ENCODE peak calls at places on chromosome X, in nine cellular contexts. A, H, U, V, F, P, L, O and W are unnamed samples. For H3K4me1, the result is how much of the 10 kb centered on the place peaks cover.

GRCh38 chrX:12583543-12583942 is 207.7 kb upstream of the PRPS2 start:
- DNase-seq in A (no peak), H (no peak), U (no peak), V (no peak), F (no peak), P (no peak), L (no peak), O (no peak), W (no peak)

GRCh38 chrX:66110112-66110511 is 53.9 kb upstream of the HEPH start:
- DNase-seq in A (no peak), H (no peak), U (peak), V (peak), F (peak), P (no peak), L (no peak), O (no peak), W (no peak)

GRCh38 chrX:106613277-106613676 is 1.5 kb downstream of the RADX start:
- DNase-seq in A (no peak), H (no peak), U (no peak), V (no peak), F (no peak), P (no peak), L (no peak), O (no peak), W (no peak)

GRCh38 chrX:74370482-74370881 is 50.8 kb upstream of the SLC16A2 start:
- DNase-seq in A (no peak), H (no peak), U (no peak), V (no peak), F (no peak), P (no peak), L (no peak), O (no peak), W (no peak)

GRCh38 chrX:63270873-63271272 is 80.3 kb downstream of the SPIN4 start:
- DNase-seq in A (no peak), H (no peak), U (no peak), V (no peak), F (no peak), P (no peak), L (no peak), O (no peak), W (no peak)

GRCh38 chrX:18354369-18355329 is at the start of gene SCML2:
- DNase-seq in A (peak), H (no peak), U (peak), V (peak), F (peak), P (peak), L (peak), O (no peak), W (peak)

GRCh38 chrX:111083101-111083500 is 12.9 kb upstream of the PAK3 start:
- DNase-seq in A (no peak), H (no peak), U (no peak), V (no peak), F (no peak), P (no peak), L (no peak), O (no peak), W (no peak)

GRCh38 chrX:38409289-38409688 is 56.9 kb downstream of the OTC start:
- DNase-seq in A (no peak), H (no peak), U (no peak), V (peak), F (peak), P (peak), L (no peak), O (no peak), W (no peak)

GRCh38 chrX:130878350-130879341 is 24.4 kb downstream of the ENOX2 start:
- DNase-seq in A (peak), H (no peak), U (no peak), V (no peak), F (no peak), P (no peak), L (no peak), O (no peak), W (no peak)

GRCh38 chrX:45472968-45473367 is 272.3 kb upstream of the DIPK2B start:
- DNase-seq in A (no peak), H (no peak), U (no peak), V (no peak), F (no peak), P (no peak), L (no peak), O (no peak), W (no peak)

GRCh38 chrX:143854006-143854405 is 29.9 kb upstream of the UBE2NL start:
- DNase-seq in A (no peak), H (no peak), U (no peak), V (no peak), F (peak), P (no peak), L (no peak), O (no peak), W (no peak)

GRCh38 chrX:40085714-40086113 is 12.0 kb downstream of the BCOR start:
- DNase-seq in A (no peak), H (no peak), U (no peak), V (no peak), F (no peak), P (no peak), L (no peak), O (no peak), W (no peak)
- H3K4me1 ChIP-seq in A (under half), H (under half), U (half or more), V (under half), F (half or more), P (under half), L (under half), O (under half), W (under half)

DNA sequence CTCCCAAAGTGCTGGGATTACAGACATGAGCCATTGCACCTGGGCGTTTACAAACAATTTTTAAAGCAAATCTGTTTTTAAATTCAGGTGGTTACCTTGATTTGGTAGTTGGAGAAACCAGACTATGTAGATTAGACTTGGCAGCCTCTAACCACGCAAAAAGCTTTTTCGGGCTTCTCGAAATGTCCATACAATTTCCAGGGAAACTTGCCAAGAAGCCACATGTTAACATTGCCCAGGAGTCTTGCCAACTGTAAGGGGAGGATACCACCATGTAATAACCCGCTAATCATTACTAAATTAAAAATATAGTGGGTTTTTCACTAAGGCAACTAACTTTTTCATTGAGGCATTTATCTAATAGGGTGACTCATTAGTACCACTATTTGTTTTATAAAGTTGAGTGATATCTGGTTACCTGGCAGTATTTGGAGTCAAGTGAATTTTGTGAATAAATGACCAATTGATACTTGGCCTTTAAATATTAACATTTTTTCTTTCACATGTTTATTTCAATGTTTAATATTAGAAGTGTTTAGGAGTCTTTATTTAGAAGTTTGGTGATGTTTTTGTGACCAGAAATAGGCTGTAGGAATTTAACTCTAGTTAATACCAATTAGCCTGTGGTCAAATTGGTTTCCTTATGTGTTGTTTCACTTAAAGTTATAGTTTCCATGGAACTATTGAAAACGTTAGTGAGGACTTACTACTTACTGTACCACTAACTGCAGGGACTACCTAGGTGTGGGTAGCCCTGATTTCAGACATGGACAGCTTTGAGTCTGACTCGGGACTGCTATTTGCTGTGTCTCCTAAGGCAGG is 61.3 kb downstream of the CLDN34 start:
- DNase-seq in A (no peak), H (no peak), U (no peak), V (no peak), F (no peak), P (no peak), L (no peak), O (no peak), W (no peak)
- H3K4me1 ChIP-seq in A (under half), H (under half), U (under half), V (under half), F (under half), P (under half), L (under half), O (under half), W (under half)

GRCh38 chrX:261167-261857 is 19.9 kb upstream of the PLCXD1 start:
- DNase-seq in A (peak), H (no peak), U (no peak), V (no peak), F (no peak), P (peak), L (peak), O (no peak), W (peak)

GRCh38 chrX:264634-265455 is 16.3 kb upstream of the PLCXD1 start:
- DNase-seq in A (no peak), H (no peak), U (no peak), V (peak), F (no peak), P (no peak), L (peak), O (no peak), W (peak)

GRCh38 chrX:262391-262909 is 18.7 kb upstream of the PLCXD1 start:
- DNase-seq in A (no peak), H (no peak), U (no peak), V (no peak), F (no peak), P (no peak), L (peak), O (no peak), W (peak)

GRCh38 chrX:259692-260355 is 21.4 kb upstream of the PLCXD1 start:
- DNase-seq in A (no peak), H (no peak), U (no peak), V (peak), F (no peak), P (no peak), L (peak), O (no peak), W (peak)

GRCh38 chrX:261858-262390 is 19.3 kb upstream of the PLCXD1 start:
- DNase-seq in A (no peak), H (no peak), U (no peak), V (no peak), F (no peak), P (no peak), L (no peak), O (no peak), W (peak)
- H3K4me1 ChIP-seq in A (under half), H (under half), U (under half), V (under half), F (under half), P (under half), L (under half), O (under half), W (under half)

DNA sequence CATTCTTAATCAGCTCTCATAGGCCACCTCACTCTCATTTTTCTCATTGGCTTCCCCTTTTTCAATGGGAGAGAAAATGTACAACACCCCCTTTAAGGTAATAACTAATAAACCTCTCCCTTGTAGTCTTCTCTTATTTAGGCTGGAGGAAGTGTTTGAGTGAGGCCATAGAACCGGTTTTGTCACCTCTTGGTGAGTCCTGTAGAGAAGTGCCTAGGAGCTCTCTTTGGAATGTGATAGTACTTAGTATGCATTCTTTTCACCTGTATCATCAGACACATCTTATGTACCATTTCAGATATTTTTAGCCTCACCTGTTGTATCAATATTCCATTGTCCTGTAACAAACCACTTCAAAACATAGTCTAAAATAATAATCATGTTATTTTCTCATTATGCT is 3.5 kb upstream of the TAB3 start:
- DNase-seq in A (no peak), H (no peak), U (no peak), V (no peak), F (no peak), P (no peak), L (no peak), O (no peak), W (no peak)
- H3K4me1 ChIP-seq in A (under half), H (under half), U (under half), V (under half), F (under half), P (under half), L (under half), O (under half), W (under half)